ENCODE peak calls at places on chromosomes 7 and 10, in five cellular contexts. One of them, this sample, is unnamed.
A peak's percentile ranks its signal among the peaks of the same experiment; 100 is the strongest.

GRCh38 chr10:74153123-74153522 is 2.1 kb downstream of the ADK start:
- DNase-seq in adrenal gland: no peak
- DNase-seq in HFF-Myc: no peak
- DNase-seq in neural progenitor cell: peak; percentile 26
- DNase-seq in spleen: no peak
- DNase-seq in this sample: no peak

GRCh38 chr10:30366829-30367228 is 17.8 kb upstream of the MTPAP start:
- DNase-seq in adrenal gland: no peak
- DNase-seq in HFF-Myc: no peak
- DNase-seq in neural progenitor cell: no peak
- DNase-seq in spleen: no peak
- DNase-seq in this sample: no peak

GRCh38 chr7:155003215-155003999 is 483 bp upstream of the PAXIP1 start:
- DNase-seq in adrenal gland: peak; percentile 86
- DNase-seq in HFF-Myc: peak; percentile 2
- DNase-seq in neural progenitor cell: peak; percentile 91
- DNase-seq in spleen: peak; percentile 96
- DNase-seq in this sample: no peak

GRCh38 chr7:150951521-150951920 is 26.6 kb downstream of the KCNH2 start:
- DNase-seq in adrenal gland: no peak
- DNase-seq in HFF-Myc: no peak
- DNase-seq in neural progenitor cell: no peak
- DNase-seq in spleen: peak; percentile 68
- DNase-seq in this sample: no peak

GRCh38 chr7:68770649-68771048 is 827.6 kb upstream of the AUTS2 start:
- DNase-seq in adrenal gland: peak; percentile 92
- DNase-seq in HFF-Myc: no peak
- DNase-seq in neural progenitor cell: no peak
- DNase-seq in spleen: no peak
- DNase-seq in this sample: no peak

GRCh38 chr10:12735843-12736462 is 265.6 kb downstream of the CCDC3 start:
- DNase-seq in adrenal gland: no peak
- DNase-seq in HFF-Myc: no peak
- DNase-seq in neural progenitor cell: no peak
- DNase-seq in spleen: no peak
- DNase-seq in this sample: no peak

GRCh38 chr10:21808525-21808924 is 195.0 kb downstream of the DNAJC1 start:
- DNase-seq in adrenal gland: no peak
- DNase-seq in HFF-Myc: no peak
- DNase-seq in neural progenitor cell: peak; percentile 21
- DNase-seq in spleen: no peak
- DNase-seq in this sample: no peak

GRCh38 chr7:50864694-50865093 is 82.0 kb upstream of the GRB10 start:
- DNase-seq in adrenal gland: no peak
- DNase-seq in HFF-Myc: no peak
- DNase-seq in neural progenitor cell: peak; percentile 70
- DNase-seq in spleen: no peak
- DNase-seq in this sample: no peak

GRCh38 chr7:22338875-22339274 is 18.1 kb downstream of the RAPGEF5 start:
- DNase-seq in adrenal gland: no peak
- DNase-seq in HFF-Myc: no peak
- DNase-seq in neural progenitor cell: no peak
- DNase-seq in spleen: no peak
- DNase-seq in this sample: no peak

GRCh38 chr7:13144622-13145021 is 457.2 kb downstream of the ARL4A start:
- DNase-seq in adrenal gland: no peak
- DNase-seq in HFF-Myc: no peak
- DNase-seq in neural progenitor cell: no peak
- DNase-seq in spleen: no peak
- DNase-seq in this sample: no peak

GRCh38 chr7:341841-342638 is 52.1 kb downstream of the FOXL3 start:
- DNase-seq in adrenal gland: no peak
- DNase-seq in HFF-Myc: no peak
- DNase-seq in neural progenitor cell: no peak
- DNase-seq in spleen: no peak
- DNase-seq in this sample: no peak

GRCh38 chr10:8056378-8056777 is 1.9 kb downstream of the GATA3 start:
- DNase-seq in adrenal gland: no peak
- DNase-seq in HFF-Myc: no peak
- DNase-seq in neural progenitor cell: peak; percentile 28
- DNase-seq in spleen: no peak
- DNase-seq in this sample: no peak

GRCh38 chr10:8054243-8054497 is 318 bp upstream of the GATA3 start:
- DNase-seq in adrenal gland: no peak
- DNase-seq in HFF-Myc: no peak
- DNase-seq in neural progenitor cell: no peak
- DNase-seq in spleen: no peak
- DNase-seq in this sample: no peak

GRCh38 chr10:8054498-8055407 is at the start of gene GATA3:
- DNase-seq in adrenal gland: peak; percentile 91
- DNase-seq in HFF-Myc: no peak
- DNase-seq in neural progenitor cell: peak; percentile 84
- DNase-seq in spleen: peak; percentile 92
- DNase-seq in this sample: no peak

GRCh38 chr10:8056891-8057331 is 2.4 kb downstream of the GATA3 start:
- DNase-seq in adrenal gland: no peak
- DNase-seq in HFF-Myc: no peak
- DNase-seq in neural progenitor cell: peak; percentile 46
- DNase-seq in spleen: no peak
- DNase-seq in this sample: no peak

GRCh38 chr10:8055420-8056349 is 1.2 kb downstream of the GATA3 start:
- DNase-seq in adrenal gland: no peak
- DNase-seq in HFF-Myc: no peak
- DNase-seq in neural progenitor cell: no peak
- DNase-seq in spleen: peak; percentile 87
- DNase-seq in this sample: no peak
- H3K4me3 ChIP-seq in adrenal gland: peak overlapping the region; percentile 76
- H3K4me3 ChIP-seq in HFF-Myc: no peak overlapping the region
- H3K4me3 ChIP-seq in neural progenitor cell: peak overlapping the region; percentile 48
- H3K4me3 ChIP-seq in spleen: peak overlapping the region; percentile 60
- H3K4me3 ChIP-seq in this sample: no peak overlapping the region

GRCh38 chr10:113078282-113078907 is 128.3 kb downstream of the TCF7L2 start:
- DNase-seq in adrenal gland: no peak
- DNase-seq in HFF-Myc: no peak
- DNase-seq in neural progenitor cell: no peak
- DNase-seq in spleen: no peak
- DNase-seq in this sample: no peak

GRCh38 chr10:113076949-113077348 is 126.9 kb downstream of the TCF7L2 start:
- DNase-seq in adrenal gland: no peak
- DNase-seq in HFF-Myc: no peak
- DNase-seq in neural progenitor cell: no peak
- DNase-seq in spleen: no peak
- DNase-seq in this sample: no peak

GRCh38 chr10:113084031-113084430 is 134.0 kb downstream of the TCF7L2 start:
- DNase-seq in adrenal gland: no peak
- DNase-seq in HFF-Myc: no peak
- DNase-seq in neural progenitor cell: no peak
- DNase-seq in spleen: no peak
- DNase-seq in this sample: no peak

GRCh38 chr10:113080621-113081229 is 130.7 kb downstream of the TCF7L2 start:
- DNase-seq in adrenal gland: no peak
- DNase-seq in HFF-Myc: no peak
- DNase-seq in neural progenitor cell: no peak
- DNase-seq in spleen: no peak
- DNase-seq in this sample: no peak

GRCh38 chr10:113080061-113080460 is 130.0 kb downstream of the TCF7L2 start:
- DNase-seq in adrenal gland: no peak
- DNase-seq in HFF-Myc: no peak
- DNase-seq in neural progenitor cell: no peak
- DNase-seq in spleen: no peak
- DNase-seq in this sample: no peak
- TF ChIP-seq CTCF in adrenal gland: no peak
- TF ChIP-seq CTCF in HFF-Myc: no peak
- TF ChIP-seq CTCF in neural progenitor cell: no peak
- TF ChIP-seq CTCF in spleen: no peak
- TF ChIP-seq CTCF in this sample: no peak

GRCh38 chr7:129098409-129099084 is 43.6 kb upstream of the TNPO3 start:
- DNase-seq in adrenal gland: no peak
- DNase-seq in HFF-Myc: no peak
- DNase-seq in neural progenitor cell: no peak
- DNase-seq in spleen: no peak
- DNase-seq in this sample: no peak

GRCh38 chr7:129101746-129102145 is 42.8 kb upstream of the TSPAN33 start:
- DNase-seq in adrenal gland: no peak
- DNase-seq in HFF-Myc: no peak
- DNase-seq in neural progenitor cell: no peak
- DNase-seq in spleen: no peak
- DNase-seq in this sample: no peak

GRCh38 chr7:129095258-129095657 is 40.3 kb upstream of the TNPO3 start:
- DNase-seq in adrenal gland: no peak
- DNase-seq in HFF-Myc: no peak
- DNase-seq in neural progenitor cell: no peak
- DNase-seq in spleen: no peak
- DNase-seq in this sample: no peak

GRCh38 chr7:129103561-129104324 is 40.8 kb upstream of the TSPAN33 start:
- DNase-seq in adrenal gland: no peak
- DNase-seq in HFF-Myc: no peak
- DNase-seq in neural progenitor cell: no peak
- DNase-seq in spleen: no peak
- DNase-seq in this sample: no peak

GRCh38 chr7:129100827-129101166 is 43.7 kb upstream of the TSPAN33 start:
- DNase-seq in adrenal gland: no peak
- DNase-seq in HFF-Myc: no peak
- DNase-seq in neural progenitor cell: no peak
- DNase-seq in spleen: no peak
- DNase-seq in this sample: no peak
- H3K4me3 ChIP-seq in adrenal gland: no peak overlapping the region
- H3K4me3 ChIP-seq in HFF-Myc: no peak overlapping the region
- H3K4me3 ChIP-seq in neural progenitor cell: no peak overlapping the region
- H3K4me3 ChIP-seq in spleen: no peak overlapping the region
- H3K4me3 ChIP-seq in this sample: no peak overlapping the region

DNA sequence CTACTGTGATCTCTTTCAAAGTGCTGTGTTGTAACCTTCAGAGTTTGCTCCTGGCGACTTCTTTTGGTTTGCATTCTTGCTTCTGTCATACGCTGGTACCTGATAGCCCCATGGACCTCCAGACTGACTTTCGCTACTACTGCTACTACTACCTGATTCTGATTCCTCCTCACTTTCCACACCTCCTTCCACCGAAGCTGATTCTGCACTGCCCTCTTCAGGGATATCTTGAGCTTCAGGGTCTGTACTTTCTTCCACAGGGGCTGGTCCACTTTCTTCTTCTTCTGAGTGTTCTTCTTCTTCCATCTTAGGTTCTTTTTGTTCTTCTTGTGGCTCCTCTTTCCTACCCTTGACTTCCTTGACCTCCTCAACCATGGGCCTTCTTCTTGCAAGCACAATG is 992.4 kb downstream of the PCDH15 start:
- DNase-seq in adrenal gland: no peak
- DNase-seq in HFF-Myc: no peak
- DNase-seq in neural progenitor cell: no peak
- DNase-seq in spleen: no peak
- DNase-seq in this sample: no peak
- TF ChIP-seq CTCF in adrenal gland: no peak
- TF ChIP-seq CTCF in HFF-Myc: no peak
- TF ChIP-seq CTCF in neural progenitor cell: peak; percentile 23
- TF ChIP-seq CTCF in spleen: no peak
- TF ChIP-seq CTCF in this sample: peak; percentile 38

GRCh38 chr10:4242561-4243035 is 457.6 kb upstream of the KLF6 start:
- DNase-seq in adrenal gland: no peak
- DNase-seq in HFF-Myc: peak; percentile 76
- DNase-seq in neural progenitor cell: peak; percentile 13
- DNase-seq in spleen: no peak
- DNase-seq in this sample: no peak
- H3K4me3 ChIP-seq in adrenal gland: no peak overlapping the region
- H3K4me3 ChIP-seq in HFF-Myc: peak overlapping the region; percentile 32
- H3K4me3 ChIP-seq in neural progenitor cell: no peak overlapping the region
- H3K4me3 ChIP-seq in spleen: no peak overlapping the region
- H3K4me3 ChIP-seq in this sample: no peak overlapping the region

GRCh38 chr10:32713560-32713959 is 244.5 kb downstream of the ITGB1 start:
- DNase-seq in adrenal gland: no peak
- DNase-seq in HFF-Myc: no peak
- DNase-seq in neural progenitor cell: no peak
- DNase-seq in spleen: no peak
- DNase-seq in this sample: no peak
- TF ChIP-seq CTCF in adrenal gland: no peak
- TF ChIP-seq CTCF in HFF-Myc: peak; percentile 30
- TF ChIP-seq CTCF in neural progenitor cell: peak; percentile 14
- TF ChIP-seq CTCF in spleen: no peak
- TF ChIP-seq CTCF in this sample: peak; percentile 20

GRCh38 chr7:91266931-91267557 is 2.8 kb downstream of the FZD1 start:
- DNase-seq in adrenal gland: no peak
- DNase-seq in HFF-Myc: no peak
- DNase-seq in neural progenitor cell: peak; percentile 43
- DNase-seq in spleen: no peak
- DNase-seq in this sample: no peak
- H3K4me3 ChIP-seq in adrenal gland: peak overlapping the region; percentile 99
- H3K4me3 ChIP-seq in HFF-Myc: peak overlapping the region; percentile 61
- H3K4me3 ChIP-seq in neural progenitor cell: peak overlapping the region; percentile 91
- H3K4me3 ChIP-seq in spleen: no peak overlapping the region
- H3K4me3 ChIP-seq in this sample: peak overlapping the region; percentile 79

DNA sequence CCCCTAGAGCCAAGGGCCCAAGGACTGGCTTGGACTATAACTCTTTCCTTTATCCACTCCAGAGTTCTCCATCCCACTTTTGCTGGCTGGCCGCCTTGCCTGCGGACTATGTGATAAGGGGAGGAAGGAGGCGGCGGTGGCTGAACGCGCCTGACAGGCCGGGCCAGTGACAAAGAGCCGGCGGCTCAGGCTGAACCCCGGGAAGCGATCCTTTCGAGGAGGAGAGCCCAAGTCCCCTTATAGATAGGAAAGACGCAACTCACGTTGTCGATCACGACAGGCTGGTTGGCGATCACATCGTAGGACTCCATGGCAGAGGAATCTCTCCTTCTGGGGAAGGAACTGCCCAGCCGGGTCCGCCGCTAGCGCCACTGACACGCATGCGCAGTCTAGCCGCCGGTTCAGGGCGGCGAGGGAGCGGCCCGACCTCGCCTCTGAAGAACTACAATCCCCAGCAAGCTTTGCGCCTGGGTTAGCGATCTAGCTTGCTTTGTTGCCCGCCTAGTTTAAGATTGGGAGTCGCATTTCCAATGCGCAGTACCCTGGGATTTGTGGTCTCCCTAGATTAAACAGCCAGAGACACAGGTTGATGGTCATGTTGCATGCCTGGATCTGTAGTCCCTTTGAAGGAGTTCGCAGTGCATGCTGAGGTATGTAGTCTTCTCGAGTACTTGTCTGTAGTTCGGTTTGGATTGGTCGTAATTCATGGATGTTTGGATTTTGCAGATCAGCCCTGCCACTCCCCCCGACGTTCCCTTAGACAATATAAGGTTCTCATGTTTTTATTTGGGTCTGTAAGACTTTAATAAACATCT is at the start of gene ACTR1A:
- DNase-seq in adrenal gland: peak; percentile 99
- DNase-seq in HFF-Myc: peak; percentile 100
- DNase-seq in neural progenitor cell: peak; percentile 99
- DNase-seq in spleen: peak; percentile 98
- DNase-seq in this sample: peak; percentile 100
- TF ChIP-seq CTCF in adrenal gland: no peak
- TF ChIP-seq CTCF in HFF-Myc: no peak
- TF ChIP-seq CTCF in neural progenitor cell: no peak
- TF ChIP-seq CTCF in spleen: no peak
- TF ChIP-seq CTCF in this sample: no peak

GRCh38 chr10:43861966-43862751 is 213.5 kb upstream of the ZNF32 start:
- DNase-seq in adrenal gland: peak; percentile 43
- DNase-seq in HFF-Myc: peak; percentile 79
- DNase-seq in neural progenitor cell: no peak
- DNase-seq in spleen: no peak
- DNase-seq in this sample: peak; percentile 89
- H3K4me3 ChIP-seq in adrenal gland: no peak overlapping the region
- H3K4me3 ChIP-seq in HFF-Myc: no peak overlapping the region
- H3K4me3 ChIP-seq in neural progenitor cell: no peak overlapping the region
- H3K4me3 ChIP-seq in spleen: no peak overlapping the region
- H3K4me3 ChIP-seq in this sample: no peak overlapping the region

GRCh38 chr7:77368974-77369373 is 47.2 kb downstream of the GSAP start:
- DNase-seq in adrenal gland: no peak
- DNase-seq in HFF-Myc: no peak
- DNase-seq in neural progenitor cell: no peak
- DNase-seq in spleen: no peak
- DNase-seq in this sample: no peak
- TF ChIP-seq CTCF in adrenal gland: no peak
- TF ChIP-seq CTCF in HFF-Myc: no peak
- TF ChIP-seq CTCF in neural progenitor cell: no peak
- TF ChIP-seq CTCF in spleen: peak; percentile 29
- TF ChIP-seq CTCF in this sample: peak; percentile 35

This sample was measured in epithelial cell of proximal tubule.